ENCODE peak calls at places on chromosomes 16 and 17, in eight cellular contexts. One of them, this sample, is unnamed.

GRCh38 chr17:81398170-81398854 is 3.1 kb downstream of the BAHCC1 start:
- DNase-seq in HEK293T: no peak
- DNase-seq in GM12864: no peak
- DNase-seq in AG04450: no peak
- DNase-seq in kidney: no peak
- DNase-seq in fibroblast of lung: peak
- DNase-seq in skeletal muscle cell: no peak
- DNase-seq in NT2/D1: no peak
- DNase-seq in this sample: peak

GRCh38 chr16:2482181-2483107 is 7.5 kb downstream of the TBC1D24 start:
- DNase-seq in HEK293T: no peak
- DNase-seq in GM12864: no peak
- DNase-seq in skeletal muscle cell: peak
- DNase-seq in NT2/D1: no peak
- DNase-seq in kidney: peak
- DNase-seq in fibroblast of lung: peak
- DNase-seq in AG04450: no peak
- DNase-seq in this sample: no peak

GRCh38 chr17:30236807-30237206 is 1.3 kb upstream of the SLC6A4 start:
- DNase-seq in kidney: peak
- DNase-seq in NT2/D1: no peak
- DNase-seq in AG04450: no peak
- DNase-seq in skeletal muscle cell: no peak
- DNase-seq in GM12864: no peak
- DNase-seq in fibroblast of lung: peak
- DNase-seq in HEK293T: no peak
- DNase-seq in this sample: peak

GRCh38 chr17:4258867-4259266 is 4.9 kb downstream of the ANKFY1 start:
- DNase-seq in GM12864: no peak
- DNase-seq in skeletal muscle cell: no peak
- DNase-seq in NT2/D1: no peak
- DNase-seq in kidney: no peak
- DNase-seq in HEK293T: no peak
- DNase-seq in fibroblast of lung: no peak
- DNase-seq in AG04450: no peak
- DNase-seq in this sample: no peak

GRCh38 chr16:65024649-65025243 is 97.1 kb downstream of the CDH11 start:
- DNase-seq in AG04450: no peak
- DNase-seq in skeletal muscle cell: no peak
- DNase-seq in GM12864: no peak
- DNase-seq in NT2/D1: no peak
- DNase-seq in HEK293T: no peak
- DNase-seq in fibroblast of lung: no peak
- DNase-seq in kidney: no peak
- DNase-seq in this sample: peak

GRCh38 chr17:46154151-46154816 is 38.9 kb downstream of the KANSL1 start:
- DNase-seq in HEK293T: no peak
- DNase-seq in AG04450: no peak
- DNase-seq in GM12864: no peak
- DNase-seq in kidney: peak
- DNase-seq in fibroblast of lung: no peak
- DNase-seq in NT2/D1: no peak
- DNase-seq in skeletal muscle cell: no peak
- DNase-seq in this sample: no peak

GRCh38 chr17:50637829-50638571 is 3.3 kb downstream of the ABCC3 start:
- DNase-seq in skeletal muscle cell: no peak
- DNase-seq in HEK293T: no peak
- DNase-seq in NT2/D1: no peak
- DNase-seq in kidney: peak
- DNase-seq in GM12864: no peak
- DNase-seq in fibroblast of lung: no peak
- DNase-seq in AG04450: no peak
- DNase-seq in this sample: no peak

GRCh38 chr16:56306690-56307533 is 115.6 kb downstream of the GNAO1 start:
- DNase-seq in fibroblast of lung: no peak
- DNase-seq in kidney: peak
- DNase-seq in AG04450: no peak
- DNase-seq in skeletal muscle cell: no peak
- DNase-seq in HEK293T: no peak
- DNase-seq in NT2/D1: no peak
- DNase-seq in GM12864: no peak
- DNase-seq in this sample: no peak

GRCh38 chr17:81991684-81992513 is 14.5 kb downstream of the ASPSCR1 start:
- DNase-seq in kidney: peak
- DNase-seq in NT2/D1: no peak
- DNase-seq in skeletal muscle cell: no peak
- DNase-seq in fibroblast of lung: peak
- DNase-seq in AG04450: no peak
- DNase-seq in HEK293T: no peak
- DNase-seq in GM12864: no peak
- DNase-seq in this sample: peak

GRCh38 chr17:58414596-58414997 is 2.7 kb downstream of the RNF43 start:
- DNase-seq in skeletal muscle cell: no peak
- DNase-seq in NT2/D1: no peak
- DNase-seq in AG04450: no peak
- DNase-seq in GM12864: no peak
- DNase-seq in HEK293T: no peak
- DNase-seq in fibroblast of lung: no peak
- DNase-seq in kidney: no peak
- DNase-seq in this sample: no peak

GRCh38 chr17:57317016-57317415 is 60.7 kb downstream of the MSI2 start:
- DNase-seq in skeletal muscle cell: no peak
- DNase-seq in NT2/D1: no peak
- DNase-seq in HEK293T: no peak
- DNase-seq in fibroblast of lung: no peak
- DNase-seq in kidney: no peak
- DNase-seq in AG04450: no peak
- DNase-seq in GM12864: no peak
- DNase-seq in this sample: no peak

GRCh38 chr17:75831032-75831567 is 13.1 kb downstream of the UNC13D start:
- DNase-seq in kidney: peak
- DNase-seq in skeletal muscle cell: no peak
- DNase-seq in NT2/D1: no peak
- DNase-seq in GM12864: no peak
- DNase-seq in HEK293T: no peak
- DNase-seq in AG04450: no peak
- DNase-seq in fibroblast of lung: no peak
- DNase-seq in this sample: no peak

GRCh38 chr17:6394055-6394454 is 40.9 kb downstream of the AIPL1 start:
- DNase-seq in kidney: no peak
- DNase-seq in NT2/D1: no peak
- DNase-seq in fibroblast of lung: no peak
- DNase-seq in GM12864: no peak
- DNase-seq in skeletal muscle cell: no peak
- DNase-seq in HEK293T: no peak
- DNase-seq in AG04450: no peak
- DNase-seq in this sample: no peak

GRCh38 chr17:40218740-40219072 is 398 bp upstream of the WIPF2 start:
- DNase-seq in fibroblast of lung: peak
- DNase-seq in kidney: peak
- DNase-seq in AG04450: no peak
- DNase-seq in HEK293T: peak
- DNase-seq in GM12864: peak
- DNase-seq in skeletal muscle cell: peak
- DNase-seq in NT2/D1: peak
- DNase-seq in this sample: peak

GRCh38 chr16:669666-670065 is 1.7 kb downstream of the RHOT2 start:
- DNase-seq in skeletal muscle cell: no peak
- DNase-seq in HEK293T: no peak
- DNase-seq in GM12864: no peak
- DNase-seq in fibroblast of lung: no peak
- DNase-seq in kidney: no peak
- DNase-seq in NT2/D1: no peak
- DNase-seq in AG04450: no peak
- DNase-seq in this sample: no peak

GRCh38 chr16:27421961-27422740 is 20.2 kb downstream of the IL21R start:
- DNase-seq in NT2/D1: no peak
- DNase-seq in fibroblast of lung: no peak
- DNase-seq in GM12864: no peak
- DNase-seq in HEK293T: no peak
- DNase-seq in skeletal muscle cell: no peak
- DNase-seq in kidney: no peak
- DNase-seq in AG04450: no peak
- DNase-seq in this sample: no peak

GRCh38 chr17:29138991-29139682 is 41.1 kb downstream of the MYO18A start:
- DNase-seq in AG04450: no peak
- DNase-seq in GM12864: no peak
- DNase-seq in HEK293T: no peak
- DNase-seq in kidney: no peak
- DNase-seq in skeletal muscle cell: no peak
- DNase-seq in fibroblast of lung: no peak
- DNase-seq in NT2/D1: no peak
- DNase-seq in this sample: no peak

GRCh38 chr16:81461756-81462155 is 17.1 kb downstream of the CMIP start:
- DNase-seq in skeletal muscle cell: no peak
- DNase-seq in kidney: peak
- DNase-seq in NT2/D1: no peak
- DNase-seq in fibroblast of lung: no peak
- DNase-seq in AG04450: no peak
- DNase-seq in HEK293T: no peak
- DNase-seq in GM12864: no peak
- DNase-seq in this sample: no peak

GRCh38 chr17:16085066-16085699 is 85.6 kb downstream of the TTC19 start:
- DNase-seq in GM12864: no peak
- DNase-seq in kidney: no peak
- DNase-seq in AG04450: peak
- DNase-seq in HEK293T: no peak
- DNase-seq in fibroblast of lung: peak
- DNase-seq in skeletal muscle cell: peak
- DNase-seq in NT2/D1: no peak
- DNase-seq in this sample: no peak